ENCODE peak calls at places on chromosome 1, in five cellular contexts. C is iris pigment epithelial cell, G is RPMI7951, F is AML-193, L is LoVo. P is an unnamed sample.
A peak's percentile ranks its signal among the peaks of the same experiment; 100 is the strongest.

GRCh38 chr1:166843769-166844596 is 4.7 kb downstream of the POGK start:
- DNase-seq in L (no peak), F (no peak), C (no peak), G (no peak), P (peak; percentile 4)

GRCh38 chr1:232901255-232901654 is 49.2 kb upstream of the NTPCR start:
- DNase-seq in L (no peak), F (no peak), G (no peak), C (peak; percentile 11), P (no peak)

GRCh38 chr1:27098447-27099153 is 56.3 kb downstream of the SLC9A1 start:
- DNase-seq in G (peak; percentile 43), F (no peak), C (no peak), L (no peak), P (no peak)

GRCh38 chr1:59173721-59174120 is 123.2 kb upstream of the FGGY start:
- DNase-seq in G (peak; percentile 82), C (peak; percentile 81), F (no peak), L (no peak), P (peak; percentile 73)

GRCh38 chr1:236495359-236496120 is 28.2 kb upstream of the LGALS8 start:
- DNase-seq in L (no peak), F (no peak), G (no peak), C (peak; percentile 35), P (no peak)

GRCh38 chr1:173853074-173853473 is 14.7 kb downstream of the GAS5 start:
- DNase-seq in L (no peak), G (no peak), F (no peak), C (peak; percentile 88), P (peak; percentile 77)

GRCh38 chr1:112904071-112904830 is 51.7 kb downstream of the SLC16A1 start:
- DNase-seq in L (peak; percentile 63), G (peak; percentile 99), C (peak; percentile 93), F (no peak), P (peak; percentile 90)

GRCh38 chr1:110555807-110556470 is 37.0 kb upstream of the KCNA10 start:
- DNase-seq in F (no peak), L (no peak), G (no peak), C (no peak), P (no peak)

GRCh38 chr1:155981266-155982088 is 3.1 kb upstream of the ARHGEF2 start:
- DNase-seq in G (peak; percentile 85), L (peak; percentile 43), F (peak; percentile 78), C (peak; percentile 80), P (peak; percentile 68)

GRCh38 chr1:84888753-84889152 is 4.3 kb downstream of the LPAR3 start:
- DNase-seq in L (no peak), G (no peak), F (no peak), C (no peak), P (no peak)

P was measured in astrocyte.